ENCODE peak calls at places on chromosomes 5 and 9, in ten cellular contexts. V, R, L, W, N, D, P, H, U and Z are unnamed samples.

GRCh38 chr5:161051920-161052500 is 200.0 kb upstream of the ATP10B start:
- DNase-seq in P (no peak), D (no peak), N (no peak), U (no peak), H (no peak), R (no peak), W (no peak), V (no peak), L (no peak), Z (no peak)

GRCh38 chr9:115046199-115046598 is 71.8 kb downstream of the TNC start:
- DNase-seq in D (no peak), P (no peak), V (no peak), U (no peak), H (no peak), L (no peak), W (no peak), R (no peak), N (no peak), Z (no peak)

GRCh38 chr5:84272776-84273516 is 111.7 kb downstream of the EDIL3 start:
- DNase-seq in N (no peak), V (no peak), R (no peak), L (no peak), U (no peak), W (no peak), D (peak), P (no peak), H (no peak), Z (no peak)

GRCh38 chr5:61332369-61332745 is 299 bp downstream of the ZSWIM6 start:
- DNase-seq in D (peak), V (no peak), P (no peak), L (no peak), N (peak), W (no peak), R (peak), H (no peak), U (peak), Z (peak)

GRCh38 chr9:106075991-106076390 is 381.6 kb downstream of the TMEM38B start:
- DNase-seq in W (no peak), R (no peak), D (no peak), N (no peak), L (no peak), H (no peak), V (no peak), P (no peak), U (no peak), Z (peak)

GRCh38 chr9:94740191-94740874 is 13.8 kb downstream of the AOPEP start:
- DNase-seq in P (no peak), U (no peak), D (no peak), L (no peak), V (no peak), N (no peak), W (no peak), H (no peak), R (no peak), Z (no peak)

GRCh38 chr9:89985078-89985477 is 380.3 kb downstream of the GADD45G start:
- DNase-seq in D (peak), L (no peak), W (no peak), H (no peak), R (no peak), U (no peak), P (no peak), V (no peak), N (no peak), Z (no peak)

GRCh38 chr5:134000696-134001453 is 3.9 kb downstream of the VDAC1 start:
- DNase-seq in L (no peak), P (no peak), D (no peak), U (no peak), R (no peak), N (peak), V (no peak), H (no peak), W (no peak), Z (no peak)

GRCh38 chr5:116734717-116735072 is 160.1 kb upstream of the SEMA6A start:
- DNase-seq in U (no peak), L (no peak), N (no peak), V (no peak), P (no peak), W (no peak), R (no peak), D (no peak), H (no peak), Z (no peak)

GRCh38 chr9:127844821-127845359 is 9.6 kb downstream of the ENG start:
- DNase-seq in H (no peak), U (no peak), D (no peak), L (no peak), P (no peak), R (no peak), V (no peak), N (peak), W (no peak), Z (no peak)

GRCh38 chr9:104743377-104743985 is 4.0 kb upstream of the NIPSNAP3A start:
- DNase-seq in H (no peak), R (peak), P (peak), W (no peak), U (peak), N (no peak), D (peak), L (no peak), V (peak), Z (peak)